ENCODE peak calls at places on chromosomes 7 and 10, in five cellular contexts. P is fibroblast of lung, N is GM23338, J is neural progenitor cell, K is PC-9. U is an unnamed sample.

GRCh38 chr7:55515569-55516279 is 56.6 kb downstream of the VOPP1 start:
- DNase-seq in K (no peak), N (no peak), P (no peak), J (no peak), U (no peak)

GRCh38 chr10:16986406-16987128 is 143.0 kb downstream of the CUBN start:
- DNase-seq in J (peak), N (no peak), K (no peak), P (peak), U (peak)

GRCh38 chr10:49264177-49264677 is 34.7 kb upstream of the C10orf71 start:
- DNase-seq in P (no peak), J (no peak), N (no peak), K (no peak), U (no peak)

GRCh38 chr10:97498841-97499560 is at the start of gene UBTD1:
- DNase-seq in J (peak), N (peak), K (peak), P (peak), U (no peak)

GRCh38 chr10:35331894-35332640 is 4.2 kb upstream of the CCNY start:
- DNase-seq in J (no peak), N (no peak), K (peak), P (peak), U (peak)

GRCh38 chr10:124383496-124383895 is 35.2 kb downstream of the OAT start:
- DNase-seq in P (no peak), K (no peak), N (no peak), J (no peak), U (no peak)

GRCh38 chr10:110069502-110069982 is 61.8 kb downstream of the ADD3 start:
- DNase-seq in P (peak), N (peak), J (no peak), K (no peak), U (no peak)

GRCh38 chr7:46153583-46153950 is 232.5 kb upstream of the IGFBP3 start:
- DNase-seq in J (no peak), P (no peak), K (no peak), N (no peak), U (no peak)

GRCh38 chr10:30556189-30556588 is 73.4 kb downstream of the LYZL2 start:
- DNase-seq in J (no peak), K (no peak), N (no peak), P (no peak), U (peak)

GRCh38 chr7:105011771-105012502 is 2.1 kb upstream of the KMT2E start:
- DNase-seq in N (peak), J (no peak), P (no peak), K (no peak), U (no peak)

GRCh38 chr7:44159824-44160630 is 18.9 kb upstream of the MYL7 start:
- DNase-seq in K (no peak), J (no peak), P (no peak), N (no peak), U (no peak)

GRCh38 chr10:90319188-90319914 is 538.5 kb downstream of the HTR7 start:
- DNase-seq in J (peak), N (peak), K (peak), P (peak), U (peak)

GRCh38 chr10:78408671-78409472 is 375.2 kb downstream of the RPS24 start:
- DNase-seq in J (peak), N (peak), P (peak), K (peak), U (peak)

GRCh38 chr7:49692516-49692915 is 80.9 kb upstream of the VWC2 start:
- DNase-seq in J (no peak), K (no peak), P (no peak), N (no peak), U (no peak)
- H2AFZ ChIP-seq in J (no peak), K (no peak), P (no peak), N (no peak), U (no peak)

DNA sequence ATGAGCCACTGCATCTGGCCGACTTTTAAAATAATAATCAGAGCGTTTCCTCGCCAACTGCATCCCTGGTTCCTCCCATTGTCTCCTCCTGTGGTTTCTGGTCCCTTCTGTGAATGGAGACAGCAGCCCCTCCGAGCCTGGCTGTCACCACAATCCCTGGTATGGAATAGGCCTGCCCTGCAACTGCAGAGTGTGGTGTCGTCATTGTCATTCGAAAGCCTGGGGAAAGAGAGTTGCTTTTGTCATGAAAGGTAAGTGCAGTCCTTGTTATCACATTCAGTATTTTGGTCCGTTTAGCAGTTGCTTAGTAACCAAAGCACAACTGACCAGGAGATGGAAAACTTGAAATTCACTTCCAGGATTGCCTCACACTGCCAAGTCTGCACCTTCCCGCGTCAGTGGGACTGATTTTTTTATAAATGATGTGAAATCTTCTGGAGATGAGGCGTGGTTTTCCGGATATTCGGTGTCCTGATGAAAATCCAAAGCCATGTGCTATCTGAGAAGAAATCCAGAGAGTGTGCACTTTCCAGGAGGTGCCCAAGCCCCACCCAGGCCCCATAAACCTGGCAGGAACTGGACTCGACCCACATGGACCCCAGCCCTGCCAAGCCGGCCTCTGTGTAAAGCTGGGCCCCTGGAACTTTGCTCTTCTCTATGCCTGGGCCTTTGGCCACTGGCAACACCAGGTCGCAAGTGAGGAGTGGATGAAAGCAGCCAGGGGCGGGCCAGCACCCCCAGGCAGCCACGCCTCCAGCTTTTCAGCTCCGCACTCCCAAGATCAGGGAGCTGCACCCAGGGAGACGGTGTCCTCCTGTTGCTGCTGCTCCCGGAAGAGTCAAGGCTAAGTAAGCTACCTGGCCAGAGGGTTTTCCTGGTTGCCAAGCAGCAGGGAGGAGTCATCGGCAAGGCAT is 133.7 kb upstream of the SH2B2 start:
- DNase-seq in P (peak), K (peak), N (peak), J (peak), U (peak)
- H3K27ac ChIP-seq in P (no peak), K (peak), N (peak), J (no peak), U (peak)

DNA sequence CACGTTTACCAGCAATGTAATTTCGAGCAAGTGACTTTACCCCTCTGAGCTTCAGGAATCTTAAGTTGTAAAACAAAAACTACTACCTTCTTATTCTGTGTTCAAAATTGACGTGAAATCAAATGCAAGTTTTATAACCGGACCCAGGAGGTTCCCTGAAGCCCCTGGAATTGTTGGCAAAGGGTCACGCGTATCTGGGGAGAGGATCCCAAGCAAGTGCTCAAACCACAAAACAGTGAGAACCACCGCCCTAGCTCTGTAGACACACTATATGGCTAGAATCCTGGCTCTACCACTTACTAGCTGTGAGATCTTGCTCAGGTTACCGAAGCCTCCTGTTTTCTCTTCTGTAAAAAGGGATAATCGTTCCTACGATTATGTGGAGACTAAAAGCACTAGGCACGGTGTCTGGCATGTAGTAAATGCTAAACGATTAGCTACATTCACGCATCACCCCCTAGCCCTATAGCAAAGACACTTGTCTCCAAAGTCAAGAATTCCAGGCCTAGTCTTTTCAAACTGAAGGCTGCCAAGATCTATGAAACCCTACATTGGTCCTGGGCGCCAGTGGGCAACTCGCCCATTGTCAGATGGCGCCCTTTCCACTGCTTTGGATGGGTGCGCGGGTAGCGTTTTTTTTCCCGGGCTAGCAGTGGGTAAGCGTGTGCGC is 11.8 kb upstream of the NKX2-3 start:
- DNase-seq in P (no peak), K (no peak), N (peak), J (no peak), U (no peak)
- TF ChIP-seq EZH2 in P (peak), K (no peak), N (peak), J (peak), U (no peak)

DNA sequence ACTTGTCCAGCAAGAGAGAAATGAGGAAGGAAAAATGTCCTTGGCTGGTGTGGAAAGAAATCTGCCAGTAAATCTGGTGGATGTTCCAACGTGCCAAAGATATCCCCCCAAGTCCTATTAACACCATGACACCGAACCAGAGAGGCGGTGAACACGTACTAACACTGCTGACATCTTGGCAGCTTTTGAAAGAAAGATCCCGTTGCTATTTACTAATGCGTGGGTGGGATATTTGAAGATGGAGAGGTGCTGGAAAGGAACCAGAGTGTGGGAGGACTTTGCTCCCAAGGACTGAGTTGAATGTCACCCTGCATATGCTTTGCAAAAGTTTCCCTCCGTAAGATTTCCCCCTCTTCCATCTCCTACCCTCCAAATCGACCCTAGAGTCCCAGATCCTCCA is 7.9 kb downstream of the CCDC3 start:
- DNase-seq in J (no peak), K (no peak), N (no peak), P (no peak), U (no peak)
- H2AFZ ChIP-seq in J (no peak), K (no peak), N (no peak), P (no peak), U (no peak)

GRCh38 chr10:131923059-131923756 is 22.4 kb downstream of the PPP2R2D start:
- DNase-seq in K (no peak), P (no peak), J (no peak), N (no peak), U (no peak)
- H3K27ac ChIP-seq in K (no peak), P (no peak), J (no peak), N (no peak), U (no peak)

GRCh38 chr7:76269895-76270294 is 32.6 kb upstream of the HSPB1 start:
- DNase-seq in J (peak), N (no peak), K (no peak), P (no peak), U (no peak)
- TF ChIP-seq EZH2 in J (no peak), N (no peak), K (no peak), P (no peak), U (no peak)

GRCh38 chr7:1544178-1544895 is 11.7 kb downstream of the TMEM184A start:
- DNase-seq in K (no peak), P (no peak), J (no peak), N (no peak), U (no peak)
- H2AFZ ChIP-seq in K (no peak), P (no peak), J (no peak), N (no peak), U (no peak)

GRCh38 chr7:20351901-20352300 is 21.2 kb downstream of the ITGB8 start:
- DNase-seq in K (no peak), J (no peak), P (peak), N (no peak), U (peak)
- H3K27ac ChIP-seq in K (peak), J (no peak), P (no peak), N (no peak), U (peak)

GRCh38 chr7:72334066-72334465 is 78.1 kb downstream of the CALN1 start:
- DNase-seq in N (peak), J (peak), K (no peak), P (no peak), U (no peak)

GRCh38 chr7:72336382-72336886 is 75.7 kb downstream of the CALN1 start:
- DNase-seq in N (peak), K (no peak), P (no peak), J (peak), U (no peak)

GRCh38 chr7:72336887-72337821 is 75.0 kb downstream of the CALN1 start:
- DNase-seq in P (no peak), K (no peak), J (peak), N (peak), U (no peak)

GRCh38 chr7:72334733-72335132 is 77.4 kb downstream of the CALN1 start:
- DNase-seq in P (no peak), K (no peak), N (peak), J (no peak), U (no peak)

GRCh38 chr7:72335561-72336381 is 76.4 kb downstream of the CALN1 start:
- DNase-seq in K (no peak), P (no peak), J (peak), N (peak), U (no peak)
- TF ChIP-seq EZH2 in K (no peak), P (no peak), J (peak), N (no peak), U (no peak)